ENCODE peak calls at places on chromosomes 5 and 9, in four cellular contexts. Z is SK-N-SH, R is GM12878, X is HCT116. G is an unnamed sample.

GRCh38 chr9:88733651-88734470 is 198.9 kb downstream of the NXNL2 start:
- DNase-seq in Z (no peak), R (no peak), X (no peak), G (no peak)

GRCh38 chr5:78779262-78779661 is 130.7 kb upstream of the LHFPL2 start:
- DNase-seq in Z (no peak), R (no peak), X (no peak), G (no peak)

GRCh38 chr5:95281211-95281610 is 3.7 kb downstream of the MCTP1 start:
- DNase-seq in Z (no peak), R (no peak), X (peak; percentile 69), G (no peak)

GRCh38 chr9:6049798-6050197 is 34.4 kb upstream of the RANBP6 start:
- DNase-seq in Z (no peak), R (peak; percentile 48), X (peak; percentile 35), G (peak; percentile 67)

GRCh38 chr5:6291961-6292360 is 86.4 kb downstream of the MED10 start:
- DNase-seq in Z (no peak), R (no peak), X (peak; percentile 12), G (peak; percentile 46)

GRCh38 chr5:115573133-115573532 is 28.6 kb upstream of the FEM1C start:
- DNase-seq in Z (no peak), R (no peak), X (no peak), G (no peak)

GRCh38 chr9:38142201-38142600 is 73.2 kb upstream of the SHB start:
- DNase-seq in Z (no peak), R (no peak), X (no peak), G (no peak)

GRCh38 chr9:125401317-125401716 is 139.7 kb downstream of the GAPVD1 start:
- DNase-seq in Z (no peak), R (no peak), X (no peak), G (no peak)

GRCh38 chr9:87194471-87194870 is 247.2 kb upstream of the GAS1 start:
- DNase-seq in Z (no peak), R (no peak), X (no peak), G (no peak)

GRCh38 chr9:103837940-103838339 is 256.2 kb upstream of the SMC2 start:
- DNase-seq in Z (no peak), R (no peak), X (no peak), G (no peak)

GRCh38 chr9:74277532-74277931 is 219.6 kb upstream of the RORB start:
- DNase-seq in Z (no peak), R (peak; percentile 59), X (no peak), G (no peak)

GRCh38 chr9:22088372-22089063 is 79.4 kb upstream of the CDKN2B start:
- DNase-seq in Z (no peak), R (no peak), X (no peak), G (no peak)

GRCh38 chr9:129036923-129037766 is 719 bp downstream of the MIGA2 start:
- DNase-seq in Z (no peak), R (no peak), X (no peak), G (no peak)

GRCh38 chr5:9156282-9156681 is 389.6 kb downstream of the SEMA5A start:
- DNase-seq in Z (peak; percentile 50), R (no peak), X (no peak), G (no peak)

GRCh38 chr9:81373294-81373693 is 316.1 kb downstream of the TLE1 start:
- DNase-seq in Z (no peak), R (no peak), X (no peak), G (no peak)

GRCh38 chr5:147818290-147818689 is 13.2 kb downstream of the SPINK1 start:
- DNase-seq in Z (no peak), R (no peak), X (no peak), G (peak; percentile 8)

GRCh38 chr5:516338-516925 is 7.8 kb downstream of the SLC9A3 start:
- DNase-seq in Z (no peak), R (no peak), X (no peak), G (no peak)

GRCh38 chr5:178058321-178059012 is 54.9 kb upstream of the N4BP3 start:
- DNase-seq in Z (no peak), R (no peak), X (no peak), G (no peak)

GRCh38 chr9:82621446-82621845 is 441.5 kb downstream of the RASEF start:
- DNase-seq in Z (no peak), R (no peak), X (no peak), G (no peak)

GRCh38 chr5:7850533-7851239 is at the start of gene CFAP90:
- DNase-seq in Z (peak; percentile 94), R (no peak), X (no peak), G (no peak)

GRCh38 chr5:167764650-167765289 is 526.7 kb upstream of the WWC1 start:
- DNase-seq in Z (no peak), R (no peak), X (no peak), G (no peak)

GRCh38 chr5:95884021-95884333 is 61.5 kb upstream of the GLRX start:
- DNase-seq in Z (no peak), R (no peak), X (no peak), G (no peak)

GRCh38 chr9:592733-593132 is 248.8 kb upstream of the DMRT1 start:
- DNase-seq in Z (no peak), R (no peak), X (no peak), G (no peak)

GRCh38 chr5:111530298-111530740 is 18.0 kb upstream of the STARD4 start:
- DNase-seq in Z (no peak), R (peak; percentile 57), X (peak; percentile 61), G (no peak)

GRCh38 chr9:109171926-109172325 is 4.9 kb upstream of the FRRS1L start:
- DNase-seq in Z (no peak), R (no peak), X (no peak), G (no peak)

GRCh38 chr5:156128026-156128425 is 198.9 kb upstream of the SGCD start:
- DNase-seq in Z (no peak), R (peak; percentile 2), X (no peak), G (no peak)

GRCh38 chr5:98787131-98787719 is 13.8 kb downstream of the RGMB start:
- DNase-seq in Z (no peak), R (no peak), X (no peak), G (peak; percentile 67)

GRCh38 chr9:92887880-92888338 is 10.1 kb upstream of the ZNF484 start:
- DNase-seq in Z (no peak), R (no peak), X (no peak), G (no peak)

GRCh38 chr5:129917224-129917623 is 13.0 kb downstream of the CHSY3 start:
- DNase-seq in Z (no peak), R (no peak), X (no peak), G (no peak)
- TF ChIP-seq JUND in Z (no peak), R (no peak), X (no peak), G (no peak)

GRCh38 chr5:128146671-128147070 is 63.1 kb downstream of the SLC12A2 start:
- DNase-seq in Z (no peak), R (no peak), X (no peak), G (no peak)

GRCh38 chr5:128143911-128144310 is 60.3 kb downstream of the SLC12A2 start:
- DNase-seq in Z (no peak), R (no peak), X (no peak), G (no peak)

GRCh38 chr5:128144491-128144890 is 60.9 kb downstream of the SLC12A2 start:
- DNase-seq in Z (no peak), R (no peak), X (no peak), G (no peak)
- TF ChIP-seq JUND in Z (no peak), R (no peak), X (no peak), G (no peak)

GRCh38 chr5:128537306-128537998 is 593 bp downstream of the FBN2 start:
- DNase-seq in Z (peak; percentile 14), R (no peak), X (no peak), G (no peak)
- TF ChIP-seq JUND in Z (no peak), R (no peak), X (no peak), G (no peak)

DNA sequence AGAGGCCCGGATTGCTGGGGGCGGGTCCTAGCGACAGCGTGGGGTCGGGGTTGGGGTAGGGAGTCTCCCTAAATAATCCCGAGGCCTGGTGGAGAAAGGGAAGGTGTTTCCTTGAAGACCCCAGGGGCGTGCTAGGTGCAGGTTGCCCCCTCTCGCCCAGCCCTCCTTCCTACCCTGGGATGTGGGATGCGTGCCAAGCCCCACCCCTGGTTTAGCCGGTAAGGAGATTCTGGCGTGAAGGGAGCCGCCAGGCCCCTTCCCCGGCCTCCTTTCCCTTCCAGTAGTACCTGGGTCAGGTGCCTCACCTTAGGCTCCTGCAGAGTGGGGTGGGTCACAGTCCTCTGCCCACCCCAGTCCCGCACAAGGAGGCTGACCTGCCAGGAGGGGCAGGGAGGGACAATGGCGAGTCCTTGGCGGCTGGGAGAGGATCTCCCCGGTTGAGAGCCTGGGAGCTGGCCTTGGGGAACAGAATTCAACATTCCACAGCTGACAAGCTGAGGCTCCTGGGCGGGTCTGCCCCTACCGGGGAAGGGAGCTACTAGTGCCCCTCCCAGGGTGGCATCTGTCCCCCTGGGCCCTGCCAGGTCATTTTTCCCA is 684 bp downstream of the TSPAN17 start:
- DNase-seq in Z (peak; percentile 82), R (no peak), X (no peak), G (peak; percentile 55)
- TF ChIP-seq JUND in Z (no peak), R (no peak), X (no peak), G (no peak)

GRCh38 chr5:71780597-71780996 is 61.5 kb downstream of the CARTPT start:
- DNase-seq in Z (no peak), R (no peak), X (no peak), G (no peak)

GRCh38 chr5:71782393-71782770 is 63.3 kb downstream of the CARTPT start:
- DNase-seq in Z (no peak), R (peak; percentile 24), X (no peak), G (no peak)

GRCh38 chr5:71783891-71784290 is 64.8 kb downstream of the CARTPT start:
- DNase-seq in Z (no peak), R (no peak), X (no peak), G (no peak)

GRCh38 chr5:71786337-71787060 is 67.4 kb downstream of the CARTPT start:
- DNase-seq in Z (no peak), R (no peak), X (no peak), G (no peak)

DNA sequence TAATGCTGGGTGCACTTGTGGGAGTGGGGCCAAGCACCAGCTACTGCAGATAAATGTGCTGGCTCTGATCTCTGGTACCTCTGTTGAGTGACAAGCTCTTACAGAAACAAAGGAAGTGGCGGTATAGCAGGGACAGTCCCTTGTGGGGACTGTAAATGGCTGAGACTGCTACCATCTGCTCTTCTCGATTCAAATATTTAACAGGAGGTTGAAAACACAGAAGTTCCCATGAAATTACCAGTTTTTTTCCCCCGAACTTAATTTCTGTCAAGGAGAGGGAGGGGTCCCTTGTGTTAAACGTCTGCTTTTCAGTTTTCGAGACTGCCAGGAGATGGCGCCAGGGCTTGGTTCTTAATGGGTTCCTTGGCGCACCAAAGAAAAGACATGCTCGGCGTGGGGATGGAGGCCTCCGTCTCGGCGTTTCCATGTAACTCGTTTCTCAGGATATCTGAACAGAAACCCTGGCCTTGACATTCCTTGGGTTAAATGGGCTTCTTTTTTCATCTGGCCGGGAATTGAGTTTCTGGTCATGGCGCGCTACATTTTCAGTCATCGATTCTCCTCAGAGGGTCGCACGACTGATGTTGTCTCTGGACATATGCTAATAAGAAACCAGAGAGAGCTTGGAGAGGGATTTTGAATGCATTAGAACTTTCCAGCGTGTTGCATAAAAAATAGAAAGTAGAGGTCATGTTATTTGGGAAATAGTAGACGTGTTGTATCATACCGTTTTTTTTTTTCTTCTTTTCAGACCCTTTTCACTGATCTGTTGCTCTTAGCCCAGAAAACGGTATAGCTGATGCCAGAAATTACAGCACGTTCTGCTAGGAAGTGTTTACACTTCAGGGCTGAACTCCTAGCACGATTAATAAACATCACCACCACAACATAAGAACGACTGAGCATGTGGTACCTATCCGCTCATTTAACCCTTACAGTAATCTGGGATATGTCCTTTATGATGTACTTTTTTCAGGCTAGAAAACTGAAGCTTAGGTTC is 64.0 kb downstream of the CARTPT start:
- DNase-seq in Z (peak; percentile 68), R (peak; percentile 60), X (peak; percentile 59), G (peak; percentile 18)
- TF ChIP-seq JUND in Z (no peak), R (no peak), X (no peak), G (no peak)

GRCh38 chr9:36798350-36799065 is 225.8 kb downstream of the MELK start:
- DNase-seq in Z (peak; percentile 50), R (no peak), X (no peak), G (peak; percentile 54)
- TF ChIP-seq JUND in Z (no peak), R (no peak), X (no peak), G (no peak)

G was measured in T47D.